ENCODE peak calls at places on chromosome 12, in seven cellular contexts. G is small intestine, S is ovary, V is osteoblast, F is aorta, Q is cardiac muscle cell, L is pancreas. Y is an unnamed sample. For H3K4me1, the result is how much of the 10 kb centered on the place peaks cover.

GRCh38 chr12:88801227-88802225 is 221.3 kb upstream of the KITLG start:
- DNase-seq in G (no peak), S (no peak), V (no peak), F (no peak), Q (no peak), L (no peak), Y (no peak)

GRCh38 chr12:57491393-57492280 is 3.8 kb downstream of the MARS1 start:
- DNase-seq in G (no peak), S (no peak), V (no peak), F (no peak), Q (no peak), L (no peak), Y (no peak)

GRCh38 chr12:95582230-95583058 is 31.2 kb upstream of the USP44 start:
- DNase-seq in G (peak), S (no peak), V (peak), F (no peak), Q (peak), L (no peak), Y (no peak)

GRCh38 chr12:6465467-6466183 is 4.9 kb downstream of the VAMP1 start:
- DNase-seq in G (peak), S (peak), V (peak), F (no peak), Q (peak), L (no peak), Y (peak)

GRCh38 chr12:1355396-1355795 is 239.0 kb downstream of the FBXL14 start:
- DNase-seq in G (no peak), S (no peak), V (no peak), F (no peak), Q (no peak), L (no peak), Y (no peak)

GRCh38 chr12:29304388-29304787 is 76.6 kb downstream of the ERGIC2 start:
- DNase-seq in G (no peak), S (no peak), V (no peak), F (no peak), Q (no peak), L (no peak), Y (no peak)

GRCh38 chr12:111792155-111792876 is 25.6 kb downstream of the ALDH2 start:
- DNase-seq in G (peak), S (peak), V (peak), F (peak), Q (peak), L (no peak), Y (no peak)

GRCh38 chr12:89236748-89237428 is 115.4 kb downstream of the DUSP6 start:
- DNase-seq in G (no peak), S (no peak), V (peak), F (no peak), Q (peak), L (no peak), Y (no peak)

GRCh38 chr12:76552343-76552938 is 7.1 kb downstream of the OSBPL8 start:
- DNase-seq in G (no peak), S (no peak), V (no peak), F (no peak), Q (peak), L (no peak), Y (no peak)

GRCh38 chr12:49231881-49232650 is 32.8 kb upstream of the TUBA1C start:
- DNase-seq in G (no peak), S (no peak), V (no peak), F (no peak), Q (peak), L (no peak), Y (no peak)

GRCh38 chr12:15227004-15227679 is 5.9 kb upstream of the RERG start:
- DNase-seq in G (peak), S (no peak), V (peak), F (peak), Q (peak), L (no peak), Y (no peak)

GRCh38 chr12:2336409-2336829 is 283.6 kb downstream of the CACNA1C start:
- DNase-seq in G (no peak), S (no peak), V (peak), F (peak), Q (peak), L (no peak), Y (no peak)

GRCh38 chr12:10521555-10521954 is 15.9 kb downstream of the EIF2S3B start:
- DNase-seq in G (no peak), S (no peak), V (no peak), F (no peak), Q (no peak), L (no peak), Y (no peak)

GRCh38 chr12:67981236-67982164 is 7.7 kb upstream of the IFNG-AS1 start:
- DNase-seq in G (no peak), S (no peak), V (peak), F (no peak), Q (peak), L (no peak), Y (no peak)

GRCh38 chr12:114164354-114164753 is 198.2 kb upstream of the RBM19 start:
- DNase-seq in G (no peak), S (no peak), V (no peak), F (no peak), Q (no peak), L (no peak), Y (no peak)

GRCh38 chr12:62986844-62987243 is 51.9 kb upstream of the PPM1H start:
- DNase-seq in G (no peak), S (no peak), V (no peak), F (no peak), Q (no peak), L (no peak), Y (no peak)

GRCh38 chr12:108194585-108194984 is 65.5 kb downstream of the WSCD2 start:
- DNase-seq in G (no peak), S (no peak), V (no peak), F (no peak), Q (no peak), L (no peak), Y (no peak)

GRCh38 chr12:499837-500458 is 40.2 kb downstream of the B4GALNT3 start:
- DNase-seq in G (no peak), S (no peak), V (peak), F (no peak), Q (peak), L (no peak), Y (no peak)

GRCh38 chr12:54417712-54418440 is 1.2 kb downstream of the ITGA5 start:
- DNase-seq in G (no peak), S (peak), V (no peak), F (no peak), Q (no peak), L (no peak), Y (no peak)

GRCh38 chr12:76282744-76283143 is 65.5 kb downstream of the BBS10 start:
- DNase-seq in G (no peak), S (no peak), V (no peak), F (no peak), Q (no peak), L (no peak), Y (no peak)

GRCh38 chr12:94536040-94536965 is 76.6 kb upstream of the CEP83 start:
- DNase-seq in G (no peak), S (no peak), V (no peak), F (no peak), Q (no peak), L (no peak), Y (no peak)

GRCh38 chr12:56487448-56488040 is 417 bp downstream of the GLS2 start:
- DNase-seq in G (peak), S (no peak), V (no peak), F (peak), Q (no peak), L (peak), Y (no peak)

GRCh38 chr12:114683709-114684097 is 272 bp downstream of the TBX3 start:
- DNase-seq in G (no peak), S (no peak), V (peak), F (no peak), Q (no peak), L (no peak), Y (no peak)

GRCh38 chr12:132600048-132601032 is 10.0 kb downstream of the LRCOL1 start:
- DNase-seq in G (peak), S (peak), V (peak), F (peak), Q (peak), L (no peak), Y (no peak)

GRCh38 chr12:62703011-62703380 is 232.0 kb downstream of the PPM1H start:
- DNase-seq in G (no peak), S (no peak), V (no peak), F (no peak), Q (peak), L (no peak), Y (no peak)

GRCh38 chr12:2456813-2457186 is 338.0 kb upstream of the FKBP4 start:
- DNase-seq in G (no peak), S (no peak), V (no peak), F (no peak), Q (no peak), L (no peak), Y (no peak)

GRCh38 chr12:10220398-10221077 is 7.9 kb downstream of the GABARAPL1 start:
- DNase-seq in G (no peak), S (peak), V (peak), F (peak), Q (peak), L (peak), Y (no peak)

GRCh38 chr12:12278899-12279298 is 12.1 kb upstream of the LRP6 start:
- DNase-seq in G (no peak), S (no peak), V (no peak), F (no peak), Q (peak), L (no peak), Y (no peak)

GRCh38 chr12:95207407-95207806 is 9.9 kb downstream of the FGD6 start:
- DNase-seq in G (no peak), S (no peak), V (no peak), F (no peak), Q (no peak), L (no peak), Y (no peak)

GRCh38 chr12:104951759-104952509 is 6.2 kb downstream of the SLC41A2 start:
- DNase-seq in G (peak), S (no peak), V (peak), F (no peak), Q (peak), L (no peak), Y (no peak)

GRCh38 chr12:132774646-132775275 is 13.1 kb upstream of the ANKLE2 start:
- DNase-seq in G (no peak), S (no peak), V (peak), F (no peak), Q (no peak), L (no peak), Y (no peak)

GRCh38 chr12:56124133-56124532 is 3.9 kb upstream of the ESYT1 start:
- DNase-seq in G (no peak), S (no peak), V (no peak), F (no peak), Q (no peak), L (no peak), Y (no peak)

GRCh38 chr12:2198088-2198501 is 145.3 kb downstream of the CACNA1C start:
- DNase-seq in G (peak), S (no peak), V (no peak), F (no peak), Q (peak), L (no peak), Y (no peak)

GRCh38 chr12:65603428-65604351 is 220.6 kb upstream of the HMGA2 start:
- DNase-seq in G (peak), S (peak), V (peak), F (no peak), Q (peak), L (peak), Y (no peak)
- H3K4me1 ChIP-seq in G (under half), S (under half), V (half or more), F (under half), Q (under half), L (under half), Y (under half)

GRCh38 chr12:106759526-106760183 is 14.8 kb upstream of the RIC8B start:
- DNase-seq in G (no peak), S (no peak), V (no peak), F (no peak), Q (no peak), L (no peak), Y (no peak)
- H3K4me3 ChIP-seq in G (no peak), S (no peak), V (no peak), F (no peak), Q (no peak), L (no peak), Y (no peak)

GRCh38 chr12:21527451-21528180 is 1.5 kb downstream of the SPX start:
- DNase-seq in G (peak), S (peak), V (peak), F (peak), Q (peak), L (peak), Y (peak)

GRCh38 chr12:21526053-21526452 is at the start of gene SPX:
- DNase-seq in G (no peak), S (no peak), V (no peak), F (no peak), Q (peak), L (no peak), Y (no peak)

GRCh38 chr12:21528953-21529352 is 2.9 kb downstream of the SPX start:
- DNase-seq in G (no peak), S (no peak), V (no peak), F (no peak), Q (peak), L (peak), Y (no peak)

GRCh38 chr12:21526721-21527345 is 737 bp downstream of the SPX start:
- DNase-seq in G (no peak), S (no peak), V (no peak), F (no peak), Q (no peak), L (peak), Y (no peak)

GRCh38 chr12:21529456-21529855 is 3.4 kb downstream of the SPX start:
- DNase-seq in G (no peak), S (no peak), V (no peak), F (no peak), Q (no peak), L (peak), Y (no peak)
- H3K27ac ChIP-seq in G (no peak), S (no peak), V (no peak), F (no peak), Q (no peak), L (peak), Y (no peak)

GRCh38 chr12:46268617-46269428 is at the start of gene SLC38A1:
- DNase-seq in G (peak), S (peak), V (peak), F (peak), Q (peak), L (peak), Y (peak)
- H3K4me1 ChIP-seq in G (under half), S (under half), V (under half), F (under half), Q (under half), L (under half), Y (half or more)

GRCh38 chr12:51926064-51926632 is 18.8 kb downstream of the ACVRL1 start:
- DNase-seq in G (no peak), S (no peak), V (no peak), F (no peak), Q (peak), L (no peak), Y (no peak)

GRCh38 chr12:51923506-51924365 is 16.4 kb downstream of the ACVRL1 start:
- DNase-seq in G (no peak), S (no peak), V (peak), F (peak), Q (peak), L (no peak), Y (peak)

GRCh38 chr12:51925400-51926063 is 18.2 kb downstream of the ACVRL1 start:
- DNase-seq in G (no peak), S (no peak), V (no peak), F (no peak), Q (no peak), L (no peak), Y (no peak)

GRCh38 chr12:51922762-51923505 is 15.6 kb downstream of the ACVRL1 start:
- DNase-seq in G (peak), S (no peak), V (peak), F (no peak), Q (peak), L (peak), Y (no peak)

DNA sequence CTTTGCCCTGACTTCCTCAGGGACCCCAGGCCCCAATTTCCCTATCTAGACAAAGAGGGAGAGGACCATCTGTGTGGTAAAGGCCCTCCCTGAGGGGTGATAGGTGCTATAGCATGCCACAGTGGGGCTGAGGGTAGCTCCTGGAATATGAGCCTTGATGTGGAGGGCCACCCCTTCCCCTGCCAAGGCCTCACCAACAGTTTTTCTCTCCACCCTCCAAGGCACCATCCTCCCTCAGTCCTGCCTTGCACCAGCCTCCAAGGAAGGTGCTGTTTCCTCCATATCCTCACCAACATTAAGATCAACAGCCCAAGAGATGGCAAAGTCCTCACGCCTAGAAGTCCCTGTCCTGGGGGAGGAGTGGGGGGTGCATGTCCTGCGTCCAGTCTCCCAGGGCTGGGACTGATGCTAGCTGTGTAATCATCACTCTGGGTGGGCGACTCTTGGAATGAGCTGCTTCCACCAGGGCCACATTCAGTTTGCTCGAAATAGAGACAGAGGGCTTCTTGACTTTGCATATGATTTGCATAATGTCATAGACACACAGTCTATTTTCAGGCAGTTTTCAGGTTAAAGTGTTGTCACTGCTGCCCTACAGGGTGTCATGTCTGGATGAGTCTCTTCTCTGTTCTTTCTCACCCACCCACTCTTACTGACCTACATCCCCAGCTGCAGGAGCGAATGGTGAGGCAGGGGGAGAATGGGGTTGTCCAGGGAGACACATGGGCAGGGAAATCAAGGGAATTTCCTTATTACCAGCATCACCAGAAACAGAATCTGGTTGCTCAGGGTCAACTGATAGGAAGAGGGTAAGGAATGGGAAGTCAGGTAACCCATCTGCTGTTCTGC is 17.5 kb downstream of the ACVRL1 start:
- DNase-seq in G (no peak), S (no peak), V (no peak), F (no peak), Q (no peak), L (no peak), Y (no peak)
- H3K4me3 ChIP-seq in G (no peak), S (no peak), V (no peak), F (no peak), Q (no peak), L (no peak), Y (no peak)

GRCh38 chr12:93234641-93235040 is 143.1 kb upstream of the NUDT4 start:
- DNase-seq in G (no peak), S (no peak), V (no peak), F (no peak), Q (no peak), L (peak), Y (no peak)
- H3K27ac ChIP-seq in G (no peak), S (no peak), V (no peak), F (no peak), Q (no peak), L (no peak), Y (no peak)

DNA sequence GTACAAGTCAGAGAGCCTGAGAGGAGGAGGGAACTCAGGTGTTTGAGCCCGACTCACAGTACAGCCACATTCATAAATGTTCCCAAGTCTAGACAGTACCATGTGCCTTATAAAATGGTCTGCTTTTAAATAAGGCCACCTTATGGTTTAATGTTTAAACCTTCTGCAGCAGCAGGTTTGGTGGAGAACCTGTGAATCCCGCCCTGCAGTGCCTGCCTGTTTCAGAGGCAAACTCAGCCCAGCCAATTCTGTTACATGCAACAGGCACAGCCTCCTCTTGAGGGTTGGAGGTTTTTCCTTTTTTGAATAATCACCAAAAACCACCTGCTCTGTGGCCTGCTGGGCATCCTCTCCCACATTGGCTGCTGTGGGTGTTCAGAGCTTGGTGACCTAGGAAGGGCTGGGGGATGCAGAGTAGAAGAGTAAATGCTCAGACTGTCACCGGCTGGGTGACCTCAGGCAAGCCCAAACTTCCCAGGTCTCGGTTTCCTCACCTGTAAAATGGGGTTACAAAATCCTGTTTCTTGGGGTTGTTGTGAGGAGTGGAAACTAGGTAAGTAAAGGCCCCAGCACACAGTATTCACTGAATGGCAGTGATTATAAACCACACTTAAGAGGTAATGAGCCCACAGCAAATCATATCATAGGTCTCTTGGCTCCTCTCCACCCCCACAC is 28.0 kb downstream of the NUAK1 start:
- DNase-seq in G (no peak), S (no peak), V (no peak), F (no peak), Q (no peak), L (no peak), Y (no peak)
- H3K4me1 ChIP-seq in G (under half), S (under half), V (half or more), F (under half), Q (under half), L (under half), Y (under half)

GRCh38 chr12:26198742-26199141 is 3.4 kb downstream of the SSPN start:
- DNase-seq in G (no peak), S (no peak), V (no peak), F (peak), Q (peak), L (no peak), Y (no peak)

GRCh38 chr12:26195250-26195640 is at the start of gene SSPN:
- DNase-seq in G (peak), S (peak), V (peak), F (peak), Q (peak), L (peak), Y (no peak)

GRCh38 chr12:26197832-26198231 is 2.5 kb downstream of the SSPN start:
- DNase-seq in G (peak), S (no peak), V (no peak), F (no peak), Q (no peak), L (no peak), Y (no peak)

GRCh38 chr12:26195641-26196423 is 459 bp downstream of the SSPN start:
- DNase-seq in G (peak), S (peak), V (peak), F (peak), Q (peak), L (peak), Y (no peak)

GRCh38 chr12:26196424-26196722 is 1.0 kb downstream of the SSPN start:
- DNase-seq in G (no peak), S (no peak), V (no peak), F (no peak), Q (peak), L (no peak), Y (no peak)
- H3K4me3 ChIP-seq in G (no peak), S (peak), V (peak), F (peak), Q (peak), L (peak), Y (no peak)

DNA sequence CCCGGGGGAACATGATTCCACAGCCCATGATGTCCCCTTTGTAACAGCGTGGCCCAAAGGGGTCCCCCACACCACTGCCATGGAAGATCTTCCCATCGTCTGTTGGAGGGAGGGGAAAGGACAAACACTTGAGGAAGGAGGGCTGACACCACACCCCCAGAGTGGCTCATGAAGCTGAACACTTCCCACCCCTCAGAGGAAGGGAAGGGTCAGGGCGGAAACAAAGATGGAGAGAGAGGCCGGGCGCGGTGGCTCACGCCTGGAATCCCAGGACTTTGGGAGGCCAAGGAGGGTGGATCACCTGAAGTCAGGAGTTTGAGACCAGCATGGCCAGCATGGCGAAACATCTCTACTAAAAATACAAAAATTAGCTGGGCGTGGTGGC is 12.6 kb downstream of the SPRYD3 start:
- DNase-seq in G (no peak), S (peak), V (no peak), F (peak), Q (peak), L (no peak), Y (no peak)
- H3K27ac ChIP-seq in G (no peak), S (peak), V (peak), F (peak), Q (no peak), L (peak), Y (no peak)

GRCh38 chr12:113090740-113091139 is 34.2 kb downstream of the DTX1 start:
- DNase-seq in G (no peak), S (no peak), V (no peak), F (no peak), Q (no peak), L (no peak), Y (no peak)
- H3K4me1 ChIP-seq in G (under half), S (under half), V (under half), F (under half), Q (under half), L (under half), Y (half or more)